ENCODE peak calls at places on chromosomes 2 and 18, in four cellular contexts. A is K562, T is stomach, S is SK-N-SH. Z is an unnamed sample.

GRCh38 chr2:71995067-71995665 is 152.5 kb downstream of the CYP26B1 start:
- DNase-seq in A (no peak), T (no peak), S (peak; percentile 43), Z (no peak)

GRCh38 chr2:82007051-82007664 is 1702.6 kb upstream of the LRRTM1 start:
- DNase-seq in A (no peak), T (no peak), S (no peak), Z (no peak)

GRCh38 chr2:120344991-120345975 is 653 bp upstream of the INHBB start:
- DNase-seq in A (no peak), T (no peak), S (peak; percentile 76), Z (no peak)

GRCh38 chr2:163698857-163699256 is 37.0 kb downstream of the FIGN start:
- DNase-seq in A (no peak), T (no peak), S (no peak), Z (no peak)

GRCh38 chr2:9232886-9233285 is 26.3 kb downstream of the ASAP2 start:
- DNase-seq in A (peak; percentile 48), T (no peak), S (peak; percentile 53), Z (no peak)

GRCh38 chr2:85787282-85787980 is 33.6 kb downstream of the ATOH8 start:
- DNase-seq in A (no peak), T (no peak), S (no peak), Z (no peak)

GRCh38 chr2:173999272-173999671 is 34.1 kb upstream of the SP3 start:
- DNase-seq in A (no peak), T (no peak), S (no peak), Z (no peak)

GRCh38 chr2:144943986-144944385 is 424.1 kb upstream of the ZEB2 start:
- DNase-seq in A (no peak), T (no peak), S (no peak), Z (no peak)

GRCh38 chr2:9251154-9252001 is 44.8 kb downstream of the ASAP2 start:
- DNase-seq in A (no peak), T (peak; percentile 40), S (no peak), Z (peak; percentile 82)

GRCh38 chr2:54557601-54558187 is 101.6 kb downstream of the SPTBN1 start:
- DNase-seq in A (peak; percentile 65), T (peak; percentile 75), S (peak; percentile 70), Z (no peak)

GRCh38 chr2:31736695-31737454 is 156.1 kb upstream of the SRD5A2 start:
- DNase-seq in A (no peak), T (peak; percentile 84), S (no peak), Z (no peak)

GRCh38 chr2:128736689-128737545 is 418.2 kb upstream of the HS6ST1 start:
- DNase-seq in A (peak; percentile 88), T (peak; percentile 80), S (peak; percentile 95), Z (peak; percentile 85)

GRCh38 chr18:79983793-79984192 is 4.6 kb downstream of the TXNL4A start:
- DNase-seq in A (no peak), T (no peak), S (no peak), Z (no peak)

GRCh38 chr2:173407176-173407575 is 52.5 kb downstream of the CDCA7 start:
- DNase-seq in A (no peak), T (no peak), S (no peak), Z (no peak)

GRCh38 chr2:120550893-120551446 is 184.7 kb upstream of the GLI2 start:
- DNase-seq in A (no peak), T (no peak), S (no peak), Z (no peak)

GRCh38 chr2:27807476-27807875 is 36.0 kb downstream of the MRPL33 start:
- DNase-seq in A (peak; percentile 16), T (peak; percentile 51), S (peak; percentile 38), Z (no peak)

GRCh38 chr18:67035026-67035425 is 431.1 kb upstream of the CDH19 start:
- DNase-seq in A (no peak), T (no peak), S (no peak), Z (no peak)

GRCh38 chr18:9333441-9334350 is 877 bp upstream of the TWSG1 start:
- DNase-seq in A (no peak), T (no peak), S (no peak), Z (peak; percentile 63)

GRCh38 chr2:84452624-84453023 is 6.5 kb downstream of the SUCLG1 start:
- DNase-seq in A (no peak), T (no peak), S (no peak), Z (no peak)

GRCh38 chr2:182852090-182852489 is 14.3 kb downstream of the FRZB start:
- DNase-seq in A (no peak), T (no peak), S (no peak), Z (no peak)

GRCh38 chr2:207933396-207934045 is 91.8 kb downstream of the PLEKHM3 start:
- DNase-seq in A (no peak), T (no peak), S (no peak), Z (no peak)

GRCh38 chr2:141618457-141618856 is 512.4 kb downstream of the LRP1B start:
- DNase-seq in A (no peak), T (no peak), S (no peak), Z (no peak)

GRCh38 chr2:49004046-49004626 is 150.2 kb downstream of the FSHR start:
- DNase-seq in A (no peak), T (no peak), S (no peak), Z (no peak)

GRCh38 chr2:136665741-136666140 is 99.6 kb upstream of the THSD7B start:
- DNase-seq in A (no peak), T (no peak), S (no peak), Z (no peak)

GRCh38 chr2:74007120-74007519 is 22.4 kb downstream of the TET3 start:
- DNase-seq in A (no peak), T (no peak), S (no peak), Z (no peak)

DNA sequence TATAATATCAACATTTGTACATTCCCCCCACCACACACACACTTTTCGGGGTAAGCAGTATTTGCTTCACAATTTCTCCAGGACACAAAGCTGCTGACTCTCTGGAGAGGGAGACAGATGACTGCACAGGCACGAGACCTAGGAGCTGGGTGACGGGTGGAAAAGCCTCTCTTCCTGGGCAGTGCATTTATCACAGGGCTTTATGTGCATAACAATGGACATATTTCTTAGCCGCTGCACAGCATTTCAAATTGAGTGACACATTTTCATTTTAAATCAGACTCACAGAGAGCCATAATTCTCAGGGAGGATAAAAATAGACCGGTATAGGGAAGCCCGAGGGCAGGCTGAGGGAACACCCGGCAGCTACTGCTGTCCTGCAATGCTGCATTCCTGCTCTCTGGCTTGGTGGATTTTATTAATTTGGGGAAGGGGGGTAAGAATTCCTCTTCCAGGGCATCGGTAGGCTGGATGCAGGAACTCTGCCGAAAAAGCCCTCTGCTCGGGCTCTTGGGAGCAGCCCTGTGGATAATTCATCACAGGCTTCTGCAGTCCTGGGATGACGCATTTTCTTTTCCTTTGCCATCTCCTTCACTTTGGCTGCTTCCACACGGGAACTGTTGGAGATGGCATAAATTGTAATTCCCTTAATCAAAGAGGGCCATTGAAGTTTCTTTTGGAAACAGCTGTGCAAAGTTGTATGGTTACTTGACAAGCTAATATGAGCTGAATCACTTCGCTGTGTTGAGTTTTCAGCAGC is 108.1 kb upstream of the ACAA2 start:
- DNase-seq in A (no peak), T (no peak), S (peak; percentile 26), Z (no peak)
- TF ChIP-seq POLR2AphosphoS5 in A (no peak), T (no peak), S (no peak), Z (no peak)

DNA sequence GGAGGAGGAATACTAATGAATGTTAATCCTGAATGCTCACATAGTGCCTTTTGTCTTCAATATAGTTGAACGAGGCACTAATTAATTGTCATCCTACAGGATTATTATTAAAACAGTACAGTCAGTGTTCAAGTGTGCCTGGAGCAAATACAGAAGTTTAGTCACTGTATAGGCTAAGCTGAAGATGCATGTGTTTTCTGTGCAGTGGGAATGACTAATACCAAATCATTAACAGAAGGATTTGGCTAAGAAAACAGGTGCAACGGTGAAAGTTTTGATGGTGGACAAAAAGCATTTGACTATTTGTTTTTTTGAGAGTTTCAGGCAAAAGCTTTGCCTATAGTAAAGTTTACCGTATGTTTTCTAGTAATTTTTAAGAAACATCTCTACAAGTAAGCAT is 62.8 kb downstream of the DCC start:
- DNase-seq in A (no peak), T (no peak), S (no peak), Z (no peak)
- TF ChIP-seq EP300 in A (no peak), T (no peak), S (no peak), Z (no peak)

GRCh38 chr2:197011777-197012641 is 85.5 kb upstream of the PGAP1 start:
- DNase-seq in A (peak; percentile 19), T (no peak), S (peak; percentile 77), Z (no peak)

GRCh38 chr2:197013098-197013497 is 86.6 kb upstream of the PGAP1 start:
- DNase-seq in A (no peak), T (no peak), S (no peak), Z (no peak)

GRCh38 chr2:197010200-197011020 is 83.9 kb upstream of the PGAP1 start:
- DNase-seq in A (no peak), T (no peak), S (no peak), Z (no peak)

GRCh38 chr2:197011033-197011432 is 84.5 kb upstream of the PGAP1 start:
- DNase-seq in A (no peak), T (no peak), S (no peak), Z (no peak)

DNA sequence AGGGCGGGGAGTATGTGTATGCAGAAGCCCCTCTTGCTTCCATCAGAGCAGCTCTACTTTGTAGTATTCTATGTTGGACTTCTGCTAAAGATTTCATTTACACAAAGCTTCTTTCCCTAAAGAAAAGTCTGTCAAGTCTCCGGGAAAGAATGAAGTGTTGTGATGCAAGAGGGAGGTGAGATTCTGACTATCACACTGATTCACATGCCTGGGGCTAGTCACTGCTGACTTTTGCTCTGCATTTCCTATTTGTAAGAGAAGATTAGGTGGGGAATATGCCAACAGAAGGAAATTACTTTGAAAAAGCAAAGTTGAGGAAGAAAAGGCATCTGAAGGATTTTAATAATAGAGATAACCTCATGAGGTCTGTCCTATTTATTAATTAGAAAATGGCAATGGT is 81.7 kb upstream of the PGAP1 start:
- DNase-seq in A (no peak), T (no peak), S (no peak), Z (no peak)
- TF ChIP-seq POLR2AphosphoS5 in A (no peak), T (no peak), S (no peak), Z (no peak)

GRCh38 chr2:226474131-226474530 is 325.5 kb downstream of the IRS1 start:
- DNase-seq in A (no peak), T (no peak), S (no peak), Z (no peak)

GRCh38 chr2:226475650-226476049 is 324.0 kb downstream of the IRS1 start:
- DNase-seq in A (no peak), T (no peak), S (no peak), Z (no peak)

GRCh38 chr2:226477221-226478120 is 322.1 kb downstream of the IRS1 start:
- DNase-seq in A (no peak), T (no peak), S (no peak), Z (no peak)

GRCh38 chr2:226483143-226483542 is 316.5 kb downstream of the IRS1 start:
- DNase-seq in A (no peak), T (no peak), S (no peak), Z (no peak)

DNA sequence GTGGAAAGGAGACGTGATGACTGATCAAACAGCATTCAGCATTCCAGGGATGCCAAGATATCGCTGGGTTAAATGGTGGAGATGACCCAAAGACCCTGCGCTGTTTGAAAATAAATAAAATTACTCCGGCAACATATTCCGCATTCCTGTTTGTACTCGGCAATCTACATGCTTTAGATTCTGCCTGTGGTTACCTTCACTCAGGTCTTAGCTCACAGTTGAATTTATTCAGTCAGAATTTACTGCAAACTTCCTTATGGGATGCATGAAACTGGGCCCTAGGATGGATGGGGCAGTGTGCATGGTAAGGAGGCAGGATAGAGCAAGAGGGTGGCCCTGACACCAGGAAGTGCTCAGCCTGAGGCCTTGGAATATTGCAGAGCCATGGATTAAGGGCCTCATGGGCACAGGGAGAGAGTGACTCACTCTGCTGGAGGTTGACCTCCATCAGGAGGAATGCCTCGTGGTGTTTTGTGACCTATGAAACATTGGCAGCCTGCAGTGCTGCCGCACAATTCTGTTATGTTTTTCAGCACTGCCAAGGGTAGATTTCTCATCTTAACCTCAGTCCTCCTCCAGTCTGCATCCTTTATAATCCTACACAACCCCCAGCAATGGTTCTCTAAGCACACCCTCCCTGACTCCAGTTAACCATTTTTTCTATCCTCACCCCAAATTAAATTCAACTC is 321.4 kb downstream of the IRS1 start:
- DNase-seq in A (no peak), T (peak; percentile 52), S (no peak), Z (peak; percentile 66)
- TF ChIP-seq EP300 in A (no peak), T (no peak), S (no peak), Z (no peak)